ENCODE peak calls at places on chromosomes 3 and 15, in eight cellular contexts. U is left lung; B is IMR-90; F is CD4-positive, alpha-beta memory T cell; D is uterus; V is HepG2; C is body of pancreas; M is upper lobe of right lung. T is an unnamed sample.

GRCh38 chr3:54882114-54882833 is 45.6 kb downstream of the LRTM1 start:
- DNase-seq in U (no peak), B (peak; percentile 98), F (no peak), D (no peak), V (no peak), C (no peak), M (no peak), T (no peak)

GRCh38 chr3:43181202-43181910 is 75.5 kb upstream of the POMGNT2 start:
- DNase-seq in U (no peak), B (no peak), F (peak; percentile 58), D (no peak), V (no peak), C (peak; percentile 35), M (no peak), T (peak; percentile 93)

GRCh38 chr15:74387141-74387541 is 19.7 kb upstream of the CYP11A1 start:
- DNase-seq in U (no peak), B (no peak), F (no peak), D (no peak), V (no peak), C (no peak), M (no peak), T (no peak)

GRCh38 chr3:32840086-32840841 is 22.5 kb downstream of the TRIM71 start:
- DNase-seq in U (no peak), B (no peak), F (no peak), D (no peak), V (peak; percentile 99), C (no peak), M (peak; percentile 26), T (no peak)

GRCh38 chr3:185724761-185725160 is 100.1 kb downstream of the IGF2BP2 start:
- DNase-seq in U (no peak), B (peak; percentile 71), F (no peak), D (no peak), V (no peak), C (no peak), M (no peak), T (no peak)

GRCh38 chr15:74630284-74631086 is 14.8 kb downstream of the CLK3 start:
- DNase-seq in U (no peak), B (no peak), F (no peak), D (no peak), V (no peak), C (no peak), M (no peak), T (no peak)

GRCh38 chr3:130529816-130530215 is 12.8 kb downstream of the COL6A6 start:
- DNase-seq in U (no peak), B (no peak), F (no peak), D (no peak), V (no peak), C (no peak), M (no peak), T (no peak)

GRCh38 chr15:69607101-69607500 is 154.5 kb downstream of the RPLP1 start:
- DNase-seq in U (no peak), B (no peak), F (no peak), D (no peak), V (no peak), C (no peak), M (no peak), T (no peak)

GRCh38 chr3:56157693-56158092 is 310.6 kb downstream of the ERC2 start:
- DNase-seq in U (peak; percentile 36), B (no peak), F (no peak), D (no peak), V (no peak), C (peak; percentile 26), M (no peak), T (peak; percentile 69)

GRCh38 chr3:149291178-149291577 is 42.3 kb downstream of the TM4SF18 start:
- DNase-seq in U (no peak), B (no peak), F (no peak), D (no peak), V (peak; percentile 32), C (no peak), M (no peak), T (no peak)

GRCh38 chr3:165814380-165814779 is 22.8 kb downstream of the BCHE start:
- DNase-seq in U (no peak), B (no peak), F (no peak), D (no peak), V (no peak), C (no peak), M (no peak), T (no peak)

GRCh38 chr3:182261084-182261483 is 532.2 kb upstream of the ATP11B start:
- DNase-seq in U (no peak), B (no peak), F (no peak), D (no peak), V (no peak), C (no peak), M (no peak), T (no peak)

GRCh38 chr3:41462103-41462691 is 262.9 kb downstream of the CTNNB1 start:
- DNase-seq in U (no peak), B (no peak), F (no peak), D (no peak), V (no peak), C (no peak), M (no peak), T (no peak)

GRCh38 chr15:98561169-98561941 is 87.0 kb upstream of the IGF1R start:
- DNase-seq in U (no peak), B (no peak), F (no peak), D (no peak), V (no peak), C (no peak), M (no peak), T (no peak)

GRCh38 chr3:25362118-25362517 is 65.9 kb upstream of the RARB start:
- DNase-seq in U (no peak), B (no peak), F (no peak), D (no peak), V (no peak), C (no peak), M (no peak), T (no peak)

GRCh38 chr15:55319537-55320325 is 709 bp downstream of the PIGB start:
- DNase-seq in U (no peak), B (peak; percentile 5), F (no peak), D (no peak), V (no peak), C (peak; percentile 35), M (no peak), T (no peak)

GRCh38 chr15:38750816-38751215 is 186.2 kb upstream of the RASGRP1 start:
- DNase-seq in U (no peak), B (no peak), F (no peak), D (no peak), V (no peak), C (no peak), M (no peak), T (no peak)

GRCh38 chr15:27046891-27047290 is 75.9 kb downstream of the GABRG3 start:
- DNase-seq in U (no peak), B (no peak), F (no peak), D (no peak), V (no peak), C (no peak), M (no peak), T (no peak)

GRCh38 chr3:188349276-188349962 is 195.5 kb downstream of the LPP start:
- DNase-seq in U (no peak), B (no peak), F (no peak), D (no peak), V (no peak), C (no peak), M (no peak), T (no peak)

GRCh38 chr3:111333642-111334041 is 208.4 kb upstream of the CD96 start:
- DNase-seq in U (no peak), B (peak; percentile 36), F (no peak), D (no peak), V (no peak), C (no peak), M (no peak), T (no peak)

GRCh38 chr3:134299185-134299887 is 48.7 kb upstream of the RYK start:
- DNase-seq in U (no peak), B (peak; percentile 53), F (no peak), D (no peak), V (no peak), C (no peak), M (no peak), T (no peak)

GRCh38 chr3:152123457-152123856 is 145.3 kb upstream of the MBNL1 start:
- DNase-seq in U (no peak), B (peak; percentile 12), F (no peak), D (no peak), V (no peak), C (no peak), M (no peak), T (no peak)

GRCh38 chr3:76702676-76703075 is 337.2 kb upstream of the ROBO2 start:
- DNase-seq in U (no peak), B (no peak), F (no peak), D (no peak), V (no peak), C (no peak), M (no peak), T (no peak)

GRCh38 chr3:171399842-171400241 is 60.4 kb downstream of the TNIK start:
- DNase-seq in U (no peak), B (no peak), F (no peak), D (no peak), V (no peak), C (no peak), M (no peak), T (no peak)
- H3K4me3 ChIP-seq in U (no peak overlapping the region), B (no peak overlapping the region), F (no peak overlapping the region), D (no peak overlapping the region), V (no peak overlapping the region), C (no peak overlapping the region), M (no peak overlapping the region), T (no peak overlapping the region)

DNA sequence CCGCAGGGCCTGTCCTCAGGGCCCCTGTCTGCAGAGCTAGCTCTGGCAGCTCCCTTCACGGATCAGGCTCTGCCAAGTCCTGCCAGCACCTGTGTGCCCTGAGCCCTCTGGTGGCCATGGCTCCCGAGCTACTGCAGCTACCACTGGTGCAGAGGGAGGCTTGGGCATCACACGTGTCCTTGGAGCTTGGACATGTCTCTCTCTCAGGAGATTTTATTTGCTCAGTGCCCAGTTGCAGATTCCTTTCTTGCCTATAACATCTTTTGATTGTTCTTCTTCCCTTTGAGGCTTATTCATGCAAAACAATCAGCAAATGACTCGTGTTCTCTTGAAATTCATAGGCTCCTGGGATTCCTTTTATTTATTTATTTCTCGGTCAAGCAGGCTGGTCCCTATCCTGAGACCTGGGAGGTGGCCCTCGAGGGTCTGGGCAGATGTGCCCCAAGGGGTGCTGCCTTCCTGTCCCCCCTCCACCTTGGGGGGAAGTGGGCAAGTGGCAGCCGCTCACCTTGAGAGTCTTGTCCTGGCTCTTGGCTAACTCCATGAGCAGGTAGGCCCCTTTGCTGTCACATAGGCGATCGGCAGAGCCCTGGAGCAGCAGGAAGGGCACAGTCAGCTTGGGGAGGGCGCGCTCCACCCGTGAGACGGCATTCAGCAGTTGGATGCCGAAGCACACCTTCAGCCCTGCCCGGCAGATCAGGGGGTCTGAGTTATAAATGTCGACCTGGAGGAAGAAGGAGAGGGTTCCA is 21.9 kb downstream of the ABTB1 start:
- DNase-seq in U (no peak), B (peak; percentile 20), F (peak; percentile 37), D (no peak), V (peak; percentile 57), C (peak; percentile 92), M (peak; percentile 69), T (peak; percentile 69)
- H3K4me1 ChIP-seq in U (peaks cover 33% of the 10 kb centered on the region), B (peaks cover 34% of the 10 kb centered on the region), F (no peaks in the 10 kb centered on the region), D (no peaks in the 10 kb centered on the region), V (peaks cover 18% of the 10 kb centered on the region), C (peaks cover 32% of the 10 kb centered on the region), M (peaks cover 49% of the 10 kb centered on the region), T (peaks cover 18% of the 10 kb centered on the region)

GRCh38 chr3:14785207-14786155 is 33.3 kb upstream of the FGD5 start:
- DNase-seq in U (peak; percentile 14), B (no peak), F (no peak), D (no peak), V (no peak), C (no peak), M (peak; percentile 53), T (no peak)
- H3K27me3 ChIP-seq in U (no peaks in the 10 kb centered on the region), B (peaks cover 18% of the 10 kb centered on the region), F (no peaks in the 10 kb centered on the region), D (no peaks in the 10 kb centered on the region), V (no peaks in the 10 kb centered on the region), C (no peaks in the 10 kb centered on the region), M (no peaks in the 10 kb centered on the region), T (peaks cover 4% of the 10 kb centered on the region)

GRCh38 chr3:192170031-192170430 is 557.3 kb downstream of the FGF12 start:
- DNase-seq in U (no peak), B (no peak), F (no peak), D (no peak), V (no peak), C (no peak), M (no peak), T (no peak)
- H3K4me3 ChIP-seq in U (no peak overlapping the region), B (no peak overlapping the region), F (no peak overlapping the region), D (no peak overlapping the region), V (no peak overlapping the region), C (no peak overlapping the region), M (no peak overlapping the region), T (no peak overlapping the region)